ENCODE peak calls at places on chromosome 11, in four cellular contexts. H is CD4-positive, alpha-beta T cell; Y is mammary epithelial cell; J is IMR-90. F is an unnamed sample.

GRCh38 chr11:10454902-10455631 is at the start of gene AMPD3:
- DNase-seq in Y (peak), J (peak), H (no peak), F (peak)

GRCh38 chr11:92941676-92942571 is 27.5 kb upstream of the MTNR1B start:
- DNase-seq in J (peak), H (no peak), Y (peak), F (no peak)

GRCh38 chr11:78825531-78825930 is 250.9 kb upstream of the NARS2 start:
- DNase-seq in Y (no peak), H (no peak), J (peak), F (peak)

GRCh38 chr11:43962383-43962969 is 20.0 kb downstream of the C11orf96 start:
- DNase-seq in J (no peak), H (no peak), Y (no peak), F (no peak)

GRCh38 chr11:120223793-120224192 is 13.0 kb downstream of the OAF start:
- DNase-seq in H (no peak), J (no peak), Y (no peak), F (no peak)

GRCh38 chr11:123194308-123195181 is 503 bp downstream of the CLMP start:
- DNase-seq in J (peak), H (no peak), Y (peak), F (peak)

GRCh38 chr11:96465537-96465936 is 75.7 kb downstream of the JRKL start:
- DNase-seq in H (no peak), J (no peak), Y (no peak), F (no peak)

GRCh38 chr11:73314121-73314948 is 6.3 kb downstream of the ARHGEF17 start:
- DNase-seq in Y (peak), J (peak), H (no peak), F (peak)

GRCh38 chr11:68750197-68750987 is 928 bp downstream of the TESMIN start:
- DNase-seq in H (peak), Y (no peak), J (no peak), F (no peak)

GRCh38 chr11:63682045-63682915 is 980 bp downstream of the RTN3 start:
- DNase-seq in Y (peak), H (no peak), J (no peak), F (no peak)

GRCh38 chr11:67006029-67006884 is 16.7 kb upstream of the SYT12 start:
- DNase-seq in J (no peak), H (no peak), Y (no peak), F (peak)

GRCh38 chr11:122309262-122309925 is 193.4 kb upstream of the BLID start:
- DNase-seq in H (no peak), J (no peak), Y (no peak), F (no peak)

GRCh38 chr11:8262552-8263108 is 1.0 kb downstream of the LMO1 start:
- DNase-seq in J (peak), H (no peak), Y (peak), F (peak)

GRCh38 chr11:64101461-64101860 is 64.5 kb downstream of the MACROD1 start:
- DNase-seq in H (no peak), Y (no peak), J (no peak), F (no peak)

GRCh38 chr11:8260202-8260996 is 3.3 kb downstream of the LMO1 start:
- DNase-seq in Y (no peak), J (no peak), H (peak), F (no peak)

GRCh38 chr11:102810943-102811528 is 13.1 kb upstream of the MMP1 start:
- DNase-seq in Y (peak), H (no peak), J (peak), F (peak)

GRCh38 chr11:115580927-115581680 is 76.9 kb upstream of the CADM1 start:
- DNase-seq in J (no peak), H (no peak), Y (peak), F (peak)

GRCh38 chr11:63535734-63536133 is 874 bp upstream of the PLAAT4 start:
- DNase-seq in H (no peak), J (no peak), Y (no peak), F (no peak)

GRCh38 chr11:36431429-36432092 is 78.5 kb downstream of the TRAF6 start:
- DNase-seq in H (no peak), Y (peak), J (peak), F (peak)

GRCh38 chr11:124069429-124070401 is 28.6 kb upstream of the OR10G7 start:
- DNase-seq in Y (peak), H (peak), J (peak), F (peak)

GRCh38 chr11:44619931-44620725 is 54.7 kb downstream of the CD82 start:
- DNase-seq in J (no peak), Y (no peak), H (peak), F (no peak)

GRCh38 chr11:18071098-18071705 is 25.1 kb upstream of the TPH1 start:
- DNase-seq in Y (no peak), H (no peak), J (peak), F (peak)

GRCh38 chr11:104433751-104434150 is 269.8 kb upstream of the PDGFD start:
- DNase-seq in Y (no peak), J (no peak), H (no peak), F (peak)

GRCh38 chr11:15157738-15158137 is 43.0 kb downstream of the INSC start:
- DNase-seq in J (no peak), Y (no peak), H (no peak), F (no peak)

GRCh38 chr11:1047576-1048156 is 11.1 kb upstream of the MUC6 start:
- DNase-seq in H (no peak), Y (no peak), J (no peak), F (no peak)

GRCh38 chr11:3380706-3381570 is 2.0 kb upstream of the ZNF195 start:
- DNase-seq in J (no peak), H (no peak), Y (no peak), F (no peak)

GRCh38 chr11:79481795-79482194 is 41.0 kb upstream of the TENM4 start:
- DNase-seq in Y (no peak), J (no peak), H (no peak), F (no peak)

GRCh38 chr11:64531906-64532312 is 59.1 kb upstream of the SLC22A12 start:
- DNase-seq in J (no peak), Y (no peak), H (no peak), F (no peak)

GRCh38 chr11:134763030-134763388 is 351.0 kb upstream of the B3GAT1 start:
- DNase-seq in Y (no peak), H (no peak), J (no peak), F (no peak)

GRCh38 chr11:20068691-20069090 is 91.6 kb downstream of the DBX1 start:
- DNase-seq in J (no peak), H (no peak), Y (no peak), F (no peak)

GRCh38 chr11:3165152-3165705 is at the start of gene OSBPL5:
- DNase-seq in H (peak), Y (peak), J (peak), F (peak)

GRCh38 chr11:71060358-71060757 is 192.0 kb downstream of the SHANK2 start:
- DNase-seq in H (no peak), J (no peak), Y (no peak), F (no peak)

GRCh38 chr11:1983601-1983961 is 14.1 kb downstream of the H19 start:
- DNase-seq in Y (no peak), H (no peak), J (no peak), F (no peak)

GRCh38 chr11:72959998-72960731 is 146.0 kb downstream of the ATG16L2 start:
- DNase-seq in J (no peak), H (no peak), Y (no peak), F (no peak)

GRCh38 chr11:9861860-9862725 is 198.2 kb downstream of the SWAP70 start:
- DNase-seq in J (peak), H (no peak), Y (peak), F (peak)

GRCh38 chr11:31323145-31323544 is 46.4 kb downstream of the DCDC1 start:
- DNase-seq in J (no peak), H (no peak), Y (no peak), F (no peak)

GRCh38 chr11:78532991-78533861 is 41.4 kb downstream of the NARS2 start:
- DNase-seq in Y (no peak), J (no peak), H (no peak), F (no peak)

GRCh38 chr11:999009-999408 is 37.5 kb downstream of the MUC6 start:
- DNase-seq in Y (no peak), H (no peak), J (no peak), F (no peak)

GRCh38 chr11:103652013-103652412 is 384.4 kb upstream of the DDI1 start:
- DNase-seq in Y (peak), J (peak), H (no peak), F (peak)

GRCh38 chr11:99739464-99740089 is 718.8 kb downstream of the CNTN5 start:
- DNase-seq in Y (peak), J (peak), H (no peak), F (peak)

DNA sequence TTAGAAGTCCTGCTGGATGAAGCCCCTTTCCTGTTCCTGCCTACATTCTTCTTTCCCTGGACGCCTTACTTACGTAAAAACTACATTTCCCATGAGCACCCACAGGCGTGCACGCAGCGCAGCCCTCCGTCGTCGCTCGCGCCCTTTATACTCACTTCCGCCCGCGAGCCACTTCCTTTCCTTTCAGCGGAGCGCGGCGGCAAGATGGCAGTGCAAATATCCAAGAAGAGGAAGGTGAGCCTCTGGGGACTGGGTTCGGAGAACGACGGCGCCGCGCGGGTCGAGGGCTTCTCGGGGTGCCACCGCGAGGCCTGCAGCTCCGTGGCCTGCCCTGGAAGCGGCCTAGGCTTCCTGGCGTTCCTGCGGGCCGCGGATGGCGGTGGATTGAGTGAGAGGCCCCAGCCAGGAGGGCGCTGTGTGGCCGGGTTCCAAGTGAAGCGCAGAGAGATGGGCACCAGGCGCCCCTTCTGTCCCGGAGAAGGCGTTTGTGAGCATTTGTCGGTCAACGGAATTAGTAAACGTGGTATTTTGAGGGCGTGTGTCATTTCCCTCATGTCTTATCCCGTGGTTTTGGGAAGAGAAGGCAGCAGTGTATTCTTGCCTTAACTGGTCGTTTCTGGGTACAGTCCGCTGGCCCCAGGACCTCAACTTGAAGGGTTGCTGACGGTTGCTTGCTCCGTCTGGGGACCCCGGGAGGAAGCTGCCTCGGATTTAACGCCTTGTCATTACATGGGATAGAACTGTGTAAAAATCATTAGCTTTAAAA is at the start of gene RPS3:
- DNase-seq in Y (peak), J (peak), H (peak), F (peak)
- H3K27ac ChIP-seq in Y (peak), J (peak), H (peak), F (peak)

GRCh38 chr11:112778091-112778889 is 182.9 kb upstream of the NCAM1 start:
- DNase-seq in J (no peak), H (no peak), Y (peak), F (no peak)

GRCh38 chr11:112783945-112784322 is 177.3 kb upstream of the NCAM1 start:
- DNase-seq in Y (no peak), H (no peak), J (no peak), F (no peak)

GRCh38 chr11:112776834-112777793 is 184.1 kb upstream of the NCAM1 start:
- DNase-seq in H (no peak), J (no peak), Y (no peak), F (no peak)

GRCh38 chr11:112784323-112785073 is 176.7 kb upstream of the NCAM1 start:
- DNase-seq in H (no peak), Y (no peak), J (no peak), F (peak)

GRCh38 chr11:112780351-112781043 is 180.7 kb upstream of the NCAM1 start:
- DNase-seq in H (no peak), Y (peak), J (peak), F (no peak)
- H3K27ac ChIP-seq in H (no peak), Y (no peak), J (no peak), F (no peak)

GRCh38 chr11:65915101-65915820 is 3.6 kb downstream of the C11orf68 start:
- DNase-seq in H (no peak), Y (no peak), J (no peak), F (peak)

GRCh38 chr11:65915821-65916251 is 3.0 kb downstream of the C11orf68 start:
- DNase-seq in H (no peak), J (peak), Y (peak), F (peak)

GRCh38 chr11:65917434-65918210 is 1.2 kb downstream of the C11orf68 start:
- DNase-seq in J (no peak), H (no peak), Y (no peak), F (no peak)

GRCh38 chr11:65917077-65917433 is 1.8 kb downstream of the C11orf68 start:
- DNase-seq in Y (no peak), J (no peak), H (no peak), F (no peak)

DNA sequence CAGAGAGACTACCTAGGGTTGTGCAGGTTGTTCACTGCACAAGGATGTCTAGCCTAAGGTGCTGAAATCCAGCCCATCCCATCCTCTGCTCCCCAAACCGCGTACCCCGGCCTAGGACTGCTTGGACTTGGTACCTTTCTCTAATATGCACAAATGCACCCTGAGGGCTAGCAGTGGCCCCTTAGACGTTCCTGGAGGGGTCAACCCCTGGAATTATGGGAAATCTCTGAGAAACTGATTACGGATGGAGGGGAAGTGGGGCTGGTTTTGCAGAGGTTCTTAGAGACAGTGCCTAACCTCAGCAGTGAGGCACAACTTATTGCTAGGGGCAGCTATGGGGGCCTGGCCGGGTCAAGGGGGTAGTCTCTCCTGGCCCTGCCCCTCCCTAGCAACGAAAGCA is 2.5 kb downstream of the C11orf68 start:
- DNase-seq in Y (no peak), J (no peak), H (no peak), F (no peak)
- H3K27ac ChIP-seq in Y (peak), J (peak), H (no peak), F (peak)

DNA sequence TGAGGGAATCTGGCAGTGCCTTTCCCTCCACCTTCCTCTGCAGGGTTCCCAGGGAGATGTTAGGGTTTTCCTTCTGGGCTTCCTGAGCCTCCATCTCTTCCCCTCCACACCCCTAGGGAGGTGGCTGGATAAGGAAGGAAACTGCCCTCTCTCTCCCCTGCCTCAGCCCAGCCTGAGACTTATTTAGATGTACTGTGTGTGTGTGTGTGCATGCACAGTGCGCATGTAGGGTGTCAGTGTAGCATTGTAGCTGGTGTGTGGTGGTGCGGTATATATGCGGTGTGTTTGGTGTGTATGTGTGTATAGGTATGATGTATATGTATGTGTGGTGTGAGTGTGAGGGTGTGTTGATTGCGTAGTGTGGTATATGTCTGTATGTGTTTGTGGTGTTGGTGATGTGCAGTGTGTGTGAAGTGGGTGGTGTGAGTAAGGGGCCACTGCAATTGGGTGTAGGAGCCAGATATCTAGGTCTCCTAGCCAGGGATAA is 1.5 kb downstream of the FXYD6 start:
- DNase-seq in J (no peak), Y (no peak), H (no peak), F (no peak)
- H3K27ac ChIP-seq in J (no peak), Y (no peak), H (no peak), F (no peak)

F was measured in fibroblast of lung.